ENCODE peak calls at places on chromosomes 7 and 10, in seven cellular contexts. One of them, this sample, is unnamed.

GRCh38 chr10:85612833-85613232 is 753.8 kb downstream of the GRID1 start:
- DNase-seq in stimulated activated CD8-positive, alpha-beta memory T cell treated with anti-CD3 and anti-CD28 coated beads, Interleukin-12 subunit alpha, Interleukin-12 subunit beta, amount 100 ng/mL, for 1 hour: no peak
- DNase-seq in progenitor cell of endocrine pancreas: no peak
- DNase-seq in heart left ventricle: no peak
- DNase-seq in pons: no peak
- DNase-seq in skeletal muscle cell: no peak
- DNase-seq in neural crest cell: no peak
- DNase-seq in this sample: no peak

GRCh38 chr7:96996111-96996936 is 9.0 kb upstream of the DLX6 start:
- DNase-seq in pons: no peak
- DNase-seq in heart left ventricle: no peak
- DNase-seq in progenitor cell of endocrine pancreas: no peak
- DNase-seq in skeletal muscle cell: no peak
- DNase-seq in stimulated activated CD8-positive, alpha-beta memory T cell treated with anti-CD3 and anti-CD28 coated beads, Interleukin-12 subunit alpha, Interleukin-12 subunit beta, amount 100 ng/mL, for 1 hour: no peak
- DNase-seq in neural crest cell: no peak
- DNase-seq in this sample: no peak

GRCh38 chr7:19560111-19560883 is 148.5 kb downstream of the POLR1F start:
- DNase-seq in neural crest cell: no peak
- DNase-seq in skeletal muscle cell: peak; percentile 97
- DNase-seq in stimulated activated CD8-positive, alpha-beta memory T cell treated with anti-CD3 and anti-CD28 coated beads, Interleukin-12 subunit alpha, Interleukin-12 subunit beta, amount 100 ng/mL, for 1 hour: no peak
- DNase-seq in pons: no peak
- DNase-seq in progenitor cell of endocrine pancreas: no peak
- DNase-seq in heart left ventricle: no peak
- DNase-seq in this sample: no peak

GRCh38 chr10:109866168-109866994 is 56.9 kb downstream of the XPNPEP1 start:
- DNase-seq in skeletal muscle cell: no peak
- DNase-seq in heart left ventricle: peak; percentile 51
- DNase-seq in neural crest cell: peak; percentile 14
- DNase-seq in progenitor cell of endocrine pancreas: no peak
- DNase-seq in pons: peak; percentile 39
- DNase-seq in stimulated activated CD8-positive, alpha-beta memory T cell treated with anti-CD3 and anti-CD28 coated beads, Interleukin-12 subunit alpha, Interleukin-12 subunit beta, amount 100 ng/mL, for 1 hour: no peak
- DNase-seq in this sample: peak; percentile 46

GRCh38 chr7:15461576-15461975 is 100.2 kb downstream of the AGMO start:
- DNase-seq in skeletal muscle cell: peak; percentile 93
- DNase-seq in stimulated activated CD8-positive, alpha-beta memory T cell treated with anti-CD3 and anti-CD28 coated beads, Interleukin-12 subunit alpha, Interleukin-12 subunit beta, amount 100 ng/mL, for 1 hour: no peak
- DNase-seq in pons: no peak
- DNase-seq in heart left ventricle: no peak
- DNase-seq in progenitor cell of endocrine pancreas: no peak
- DNase-seq in neural crest cell: no peak
- DNase-seq in this sample: no peak

GRCh38 chr7:50436133-50436802 is 13.9 kb downstream of the FIGNL1 start:
- DNase-seq in heart left ventricle: no peak
- DNase-seq in progenitor cell of endocrine pancreas: no peak
- DNase-seq in stimulated activated CD8-positive, alpha-beta memory T cell treated with anti-CD3 and anti-CD28 coated beads, Interleukin-12 subunit alpha, Interleukin-12 subunit beta, amount 100 ng/mL, for 1 hour: no peak
- DNase-seq in pons: no peak
- DNase-seq in skeletal muscle cell: peak; percentile 53
- DNase-seq in neural crest cell: no peak
- DNase-seq in this sample: no peak

GRCh38 chr10:101363850-101364400 is 10.0 kb downstream of the BTRC start:
- DNase-seq in pons: no peak
- DNase-seq in skeletal muscle cell: no peak
- DNase-seq in neural crest cell: no peak
- DNase-seq in progenitor cell of endocrine pancreas: no peak
- DNase-seq in stimulated activated CD8-positive, alpha-beta memory T cell treated with anti-CD3 and anti-CD28 coated beads, Interleukin-12 subunit alpha, Interleukin-12 subunit beta, amount 100 ng/mL, for 1 hour: no peak
- DNase-seq in heart left ventricle: no peak
- DNase-seq in this sample: no peak

GRCh38 chr7:120837599-120837998 is 20.3 kb downstream of the TSPAN12 start:
- DNase-seq in stimulated activated CD8-positive, alpha-beta memory T cell treated with anti-CD3 and anti-CD28 coated beads, Interleukin-12 subunit alpha, Interleukin-12 subunit beta, amount 100 ng/mL, for 1 hour: no peak
- DNase-seq in progenitor cell of endocrine pancreas: no peak
- DNase-seq in neural crest cell: no peak
- DNase-seq in heart left ventricle: no peak
- DNase-seq in pons: no peak
- DNase-seq in skeletal muscle cell: no peak
- DNase-seq in this sample: no peak

GRCh38 chr7:157002819-157003421 is 7.5 kb downstream of the MNX1 start:
- DNase-seq in progenitor cell of endocrine pancreas: no peak
- DNase-seq in pons: no peak
- DNase-seq in stimulated activated CD8-positive, alpha-beta memory T cell treated with anti-CD3 and anti-CD28 coated beads, Interleukin-12 subunit alpha, Interleukin-12 subunit beta, amount 100 ng/mL, for 1 hour: no peak
- DNase-seq in neural crest cell: no peak
- DNase-seq in heart left ventricle: no peak
- DNase-seq in skeletal muscle cell: no peak
- DNase-seq in this sample: no peak

GRCh38 chr10:123838596-123839310 is 52.9 kb downstream of the CPXM2 start:
- DNase-seq in heart left ventricle: no peak
- DNase-seq in progenitor cell of endocrine pancreas: no peak
- DNase-seq in stimulated activated CD8-positive, alpha-beta memory T cell treated with anti-CD3 and anti-CD28 coated beads, Interleukin-12 subunit alpha, Interleukin-12 subunit beta, amount 100 ng/mL, for 1 hour: no peak
- DNase-seq in pons: no peak
- DNase-seq in neural crest cell: no peak
- DNase-seq in skeletal muscle cell: no peak
- DNase-seq in this sample: no peak

GRCh38 chr10:35462491-35462934 is 126.2 kb downstream of the CCNY start:
- DNase-seq in stimulated activated CD8-positive, alpha-beta memory T cell treated with anti-CD3 and anti-CD28 coated beads, Interleukin-12 subunit alpha, Interleukin-12 subunit beta, amount 100 ng/mL, for 1 hour: no peak
- DNase-seq in pons: peak; percentile 79
- DNase-seq in skeletal muscle cell: peak; percentile 24
- DNase-seq in neural crest cell: no peak
- DNase-seq in heart left ventricle: no peak
- DNase-seq in progenitor cell of endocrine pancreas: no peak
- DNase-seq in this sample: no peak

GRCh38 chr7:25216837-25217236 is 11.4 kb downstream of the NPVF start:
- DNase-seq in progenitor cell of endocrine pancreas: no peak
- DNase-seq in pons: peak; percentile 80
- DNase-seq in stimulated activated CD8-positive, alpha-beta memory T cell treated with anti-CD3 and anti-CD28 coated beads, Interleukin-12 subunit alpha, Interleukin-12 subunit beta, amount 100 ng/mL, for 1 hour: no peak
- DNase-seq in skeletal muscle cell: peak; percentile 1
- DNase-seq in neural crest cell: no peak
- DNase-seq in heart left ventricle: no peak
- DNase-seq in this sample: no peak

GRCh38 chr7:42263971-42264370 is 27.0 kb upstream of the GLI3 start:
- DNase-seq in skeletal muscle cell: no peak
- DNase-seq in neural crest cell: no peak
- DNase-seq in stimulated activated CD8-positive, alpha-beta memory T cell treated with anti-CD3 and anti-CD28 coated beads, Interleukin-12 subunit alpha, Interleukin-12 subunit beta, amount 100 ng/mL, for 1 hour: no peak
- DNase-seq in pons: no peak
- DNase-seq in progenitor cell of endocrine pancreas: no peak
- DNase-seq in heart left ventricle: peak; percentile 55
- DNase-seq in this sample: no peak

GRCh38 chr7:47416454-47417121 is 165.3 kb downstream of the TNS3 start:
- DNase-seq in progenitor cell of endocrine pancreas: no peak
- DNase-seq in heart left ventricle: no peak
- DNase-seq in skeletal muscle cell: no peak
- DNase-seq in neural crest cell: no peak
- DNase-seq in stimulated activated CD8-positive, alpha-beta memory T cell treated with anti-CD3 and anti-CD28 coated beads, Interleukin-12 subunit alpha, Interleukin-12 subunit beta, amount 100 ng/mL, for 1 hour: no peak
- DNase-seq in pons: no peak
- DNase-seq in this sample: no peak

GRCh38 chr10:124087672-124088634 is 5.4 kb downstream of the CHST15 start:
- DNase-seq in pons: no peak
- DNase-seq in stimulated activated CD8-positive, alpha-beta memory T cell treated with anti-CD3 and anti-CD28 coated beads, Interleukin-12 subunit alpha, Interleukin-12 subunit beta, amount 100 ng/mL, for 1 hour: no peak
- DNase-seq in neural crest cell: no peak
- DNase-seq in progenitor cell of endocrine pancreas: no peak
- DNase-seq in heart left ventricle: no peak
- DNase-seq in skeletal muscle cell: no peak
- DNase-seq in this sample: no peak

GRCh38 chr10:97718178-97718577 is 4.6 kb downstream of the MARVELD1 start:
- DNase-seq in stimulated activated CD8-positive, alpha-beta memory T cell treated with anti-CD3 and anti-CD28 coated beads, Interleukin-12 subunit alpha, Interleukin-12 subunit beta, amount 100 ng/mL, for 1 hour: no peak
- DNase-seq in progenitor cell of endocrine pancreas: no peak
- DNase-seq in heart left ventricle: no peak
- DNase-seq in neural crest cell: peak; percentile 35
- DNase-seq in pons: peak; percentile 96
- DNase-seq in skeletal muscle cell: no peak
- DNase-seq in this sample: no peak

GRCh38 chr10:78450239-78450638 is 416.6 kb downstream of the RPS24 start:
- DNase-seq in neural crest cell: no peak
- DNase-seq in stimulated activated CD8-positive, alpha-beta memory T cell treated with anti-CD3 and anti-CD28 coated beads, Interleukin-12 subunit alpha, Interleukin-12 subunit beta, amount 100 ng/mL, for 1 hour: no peak
- DNase-seq in heart left ventricle: no peak
- DNase-seq in pons: no peak
- DNase-seq in skeletal muscle cell: no peak
- DNase-seq in progenitor cell of endocrine pancreas: no peak
- DNase-seq in this sample: peak; percentile 25

GRCh38 chr10:102065561-102066420 is 642 bp downstream of the HPS6 start:
- DNase-seq in skeletal muscle cell: no peak
- DNase-seq in pons: no peak
- DNase-seq in progenitor cell of endocrine pancreas: peak; percentile 25
- DNase-seq in heart left ventricle: peak; percentile 37
- DNase-seq in stimulated activated CD8-positive, alpha-beta memory T cell treated with anti-CD3 and anti-CD28 coated beads, Interleukin-12 subunit alpha, Interleukin-12 subunit beta, amount 100 ng/mL, for 1 hour: no peak
- DNase-seq in neural crest cell: peak; percentile 35
- DNase-seq in this sample: no peak

GRCh38 chr10:43962346-43963191 is 313.9 kb upstream of the ZNF32 start:
- DNase-seq in progenitor cell of endocrine pancreas: no peak
- DNase-seq in neural crest cell: no peak
- DNase-seq in heart left ventricle: no peak
- DNase-seq in pons: no peak
- DNase-seq in stimulated activated CD8-positive, alpha-beta memory T cell treated with anti-CD3 and anti-CD28 coated beads, Interleukin-12 subunit alpha, Interleukin-12 subunit beta, amount 100 ng/mL, for 1 hour: no peak
- DNase-seq in skeletal muscle cell: no peak
- DNase-seq in this sample: peak; percentile 49

GRCh38 chr7:119931230-119931824 is 341.6 kb upstream of the KCND2 start:
- DNase-seq in progenitor cell of endocrine pancreas: no peak
- DNase-seq in pons: no peak
- DNase-seq in heart left ventricle: no peak
- DNase-seq in skeletal muscle cell: no peak
- DNase-seq in neural crest cell: no peak
- DNase-seq in stimulated activated CD8-positive, alpha-beta memory T cell treated with anti-CD3 and anti-CD28 coated beads, Interleukin-12 subunit alpha, Interleukin-12 subunit beta, amount 100 ng/mL, for 1 hour: no peak
- DNase-seq in this sample: no peak

GRCh38 chr10:132329565-132330485 is 2.2 kb upstream of the LRRC27 start:
- DNase-seq in heart left ventricle: no peak
- DNase-seq in progenitor cell of endocrine pancreas: no peak
- DNase-seq in pons: no peak
- DNase-seq in neural crest cell: no peak
- DNase-seq in skeletal muscle cell: no peak
- DNase-seq in stimulated activated CD8-positive, alpha-beta memory T cell treated with anti-CD3 and anti-CD28 coated beads, Interleukin-12 subunit alpha, Interleukin-12 subunit beta, amount 100 ng/mL, for 1 hour: peak; percentile 20
- DNase-seq in this sample: no peak

GRCh38 chr10:42872865-42873435 is 90.4 kb downstream of the BMS1 start:
- DNase-seq in pons: no peak
- DNase-seq in stimulated activated CD8-positive, alpha-beta memory T cell treated with anti-CD3 and anti-CD28 coated beads, Interleukin-12 subunit alpha, Interleukin-12 subunit beta, amount 100 ng/mL, for 1 hour: no peak
- DNase-seq in progenitor cell of endocrine pancreas: no peak
- DNase-seq in skeletal muscle cell: no peak
- DNase-seq in heart left ventricle: no peak
- DNase-seq in neural crest cell: no peak
- DNase-seq in this sample: no peak

GRCh38 chr10:70835895-70836294 is 20.1 kb downstream of the SGPL1 start:
- DNase-seq in skeletal muscle cell: peak; percentile 55
- DNase-seq in progenitor cell of endocrine pancreas: no peak
- DNase-seq in neural crest cell: no peak
- DNase-seq in pons: no peak
- DNase-seq in stimulated activated CD8-positive, alpha-beta memory T cell treated with anti-CD3 and anti-CD28 coated beads, Interleukin-12 subunit alpha, Interleukin-12 subunit beta, amount 100 ng/mL, for 1 hour: no peak
- DNase-seq in heart left ventricle: no peak
- DNase-seq in this sample: no peak

GRCh38 chr10:70536196-70536920 is 57.8 kb downstream of the PALD1 start:
- DNase-seq in stimulated activated CD8-positive, alpha-beta memory T cell treated with anti-CD3 and anti-CD28 coated beads, Interleukin-12 subunit alpha, Interleukin-12 subunit beta, amount 100 ng/mL, for 1 hour: no peak
- DNase-seq in heart left ventricle: no peak
- DNase-seq in neural crest cell: no peak
- DNase-seq in skeletal muscle cell: no peak
- DNase-seq in progenitor cell of endocrine pancreas: no peak
- DNase-seq in pons: no peak
- DNase-seq in this sample: no peak

GRCh38 chr7:48109848-48110663 is 21.0 kb downstream of the UPP1 start:
- DNase-seq in pons: peak; percentile 46
- DNase-seq in stimulated activated CD8-positive, alpha-beta memory T cell treated with anti-CD3 and anti-CD28 coated beads, Interleukin-12 subunit alpha, Interleukin-12 subunit beta, amount 100 ng/mL, for 1 hour: peak; percentile 89
- DNase-seq in heart left ventricle: peak; percentile 85
- DNase-seq in skeletal muscle cell: no peak
- DNase-seq in neural crest cell: peak; percentile 75
- DNase-seq in progenitor cell of endocrine pancreas: peak; percentile 85
- DNase-seq in this sample: peak; percentile 90

This sample was measured in posterior vena cava.